ENCODE peak calls at places on chromosome X, in nine cellular contexts. W is midbrain, R is RWPE1, C is NCI-H460, F is left colon, L is AG09309, V is T-cell, O is AML-193, K is AG08395. Y is an unnamed sample.

GRCh38 chrX:21943460-21944135 is 3.1 kb downstream of the SMS start:
- DNase-seq in F (no peak), W (no peak), V (no peak), C (no peak), O (no peak), K (peak), R (peak), L (peak), Y (peak)

GRCh38 chrX:136065044-136065671 is 79.9 kb downstream of the SLC9A6 start:
- DNase-seq in W (peak), O (no peak), K (no peak), L (no peak), C (peak), V (peak), R (peak), F (no peak), Y (peak)

GRCh38 chrX:101686574-101686973 is 26.9 kb upstream of the ARMCX2 start:
- DNase-seq in O (no peak), F (no peak), V (no peak), K (no peak), W (no peak), R (no peak), L (no peak), C (no peak), Y (no peak)

GRCh38 chrX:19855700-19856381 is 31.6 kb downstream of the SH3KBP1 start:
- DNase-seq in C (no peak), F (no peak), V (no peak), W (no peak), R (no peak), L (no peak), O (no peak), K (peak), Y (no peak)

GRCh38 chrX:65706041-65706828 is 38.8 kb downstream of the MSN start:
- DNase-seq in C (no peak), R (peak), F (no peak), W (no peak), V (no peak), O (no peak), L (no peak), K (peak), Y (peak)

GRCh38 chrX:120697053-120697452 is 67.2 kb upstream of the C1GALT1C1 start:
- DNase-seq in K (no peak), O (no peak), C (no peak), R (no peak), W (no peak), F (no peak), L (no peak), V (peak), Y (no peak)

GRCh38 chrX:28888421-28888820 is 301.2 kb downstream of the IL1RAPL1 start:
- DNase-seq in W (no peak), R (no peak), L (no peak), F (no peak), K (no peak), V (no peak), C (no peak), O (no peak), Y (peak)

GRCh38 chrX:16931371-16931770 is 15.1 kb upstream of the REPS2 start:
- DNase-seq in F (no peak), K (no peak), C (no peak), L (no peak), W (no peak), O (no peak), V (no peak), R (no peak), Y (peak)

GRCh38 chrX:101357166-101357795 is 8.7 kb upstream of the TIMM8A start:
- DNase-seq in K (peak), R (no peak), O (no peak), F (no peak), W (no peak), V (no peak), L (no peak), C (peak), Y (peak)

GRCh38 chrX:45527834-45528233 is 327.2 kb upstream of the DIPK2B start:
- DNase-seq in V (no peak), F (no peak), O (no peak), K (no peak), L (no peak), W (no peak), C (no peak), R (no peak), Y (no peak)

GRCh38 chrX:55742649-55743048 is 25.1 kb downstream of the RRAGB start:
- DNase-seq in L (no peak), W (no peak), F (no peak), O (no peak), C (no peak), V (no peak), K (no peak), R (peak), Y (no peak)

GRCh38 chrX:134936542-134936941 is 54.2 kb upstream of the SMIM10 start:
- DNase-seq in O (no peak), C (no peak), K (peak), L (peak), V (no peak), R (no peak), F (no peak), W (no peak), Y (peak)

GRCh38 chrX:137432609-137433008 is 133.3 kb upstream of the ZIC3 start:
- DNase-seq in O (peak), V (no peak), K (no peak), W (no peak), F (no peak), C (no peak), L (no peak), R (no peak), Y (peak)

GRCh38 chrX:14095702-14096101 is 66.0 kb upstream of the GEMIN8 start:
- DNase-seq in O (no peak), V (peak), R (peak), C (peak), K (peak), W (no peak), L (peak), F (no peak), Y (peak)

GRCh38 chrX:25968920-25969319 is 169.2 kb upstream of the MAGEB18 start:
- DNase-seq in L (no peak), K (no peak), O (no peak), F (no peak), W (no peak), V (no peak), R (no peak), C (peak), Y (peak)

GRCh38 chrX:132216283-132216682 is 3.0 kb downstream of the RAP2C start:
- DNase-seq in C (no peak), O (peak), V (no peak), L (no peak), W (no peak), F (no peak), R (no peak), K (no peak), Y (no peak)

GRCh38 chrX:47218920-47219815 is 687 bp downstream of the CDK16 start:
- DNase-seq in W (no peak), K (peak), C (no peak), V (peak), L (no peak), F (peak), R (peak), O (no peak), Y (no peak)

GRCh38 chrX:72245461-72246089 is 6.7 kb upstream of the ERCC6L start:
- DNase-seq in R (peak), V (no peak), W (peak), C (peak), O (peak), L (no peak), F (no peak), K (peak), Y (peak)

GRCh38 chrX:154019061-154019621 is 561 bp downstream of the IRAK1 start:
- DNase-seq in W (no peak), C (no peak), V (no peak), O (no peak), L (no peak), R (no peak), F (no peak), K (no peak), Y (no peak)

GRCh38 chrX:85243761-85244410 is at the start of the genes SATL1 and ZNF711:
- DNase-seq in L (no peak), O (no peak), K (no peak), R (peak), V (peak), F (peak), W (peak), C (peak), Y (peak)

GRCh38 chrX:36573720-36574119 is 434.4 kb upstream of the FAM47C start:
- DNase-seq in K (no peak), V (no peak), W (no peak), L (no peak), O (no peak), C (no peak), R (no peak), F (no peak), Y (no peak)

GRCh38 chrX:10756365-10756915 is 136.1 kb upstream of the MID1 start:
- DNase-seq in K (peak), V (no peak), L (no peak), O (no peak), F (no peak), C (peak), W (no peak), R (peak), Y (peak)

GRCh38 chrX:20711366-20711765 is 444.7 kb upstream of the RPS6KA3 start:
- DNase-seq in C (no peak), L (no peak), W (no peak), F (no peak), K (no peak), V (no peak), O (no peak), R (no peak), Y (no peak)

GRCh38 chrX:136639506-136640176 is 8.3 kb upstream of the CD40LG start:
- DNase-seq in V (no peak), K (no peak), W (no peak), R (no peak), F (no peak), C (no peak), L (no peak), O (peak), Y (peak)

GRCh38 chrX:153803211-153804099 is 9.0 kb downstream of the SSR4 start:
- DNase-seq in O (no peak), K (no peak), R (no peak), F (no peak), W (no peak), V (no peak), L (no peak), C (no peak), Y (no peak)

Y was measured in choroid plexus epithelial cell.